ENCODE peak calls at places on chromosomes 13 and 19, in four cellular contexts. B, F, O and P are unnamed samples.

GRCh38 chr19:48637948-48638830 is 1.0 kb upstream of the DBP start:
- DNase-seq in B (peak), F (peak), O (peak), P (peak)

GRCh38 chr13:113421673-113422270 is 31.5 kb downstream of the ADPRHL1 start:
- DNase-seq in B (no peak), F (no peak), O (no peak), P (no peak)

GRCh38 chr13:114058051-114058867 is 74.2 kb downstream of the RASA3 start:
- DNase-seq in B (no peak), F (no peak), O (no peak), P (no peak)

GRCh38 chr19:52923782-52924593 is 760 bp upstream of the ZNF888 start:
- DNase-seq in B (no peak), F (peak), O (no peak), P (peak)

GRCh38 chr19:6736169-6736916 is 1.0 kb downstream of the GPR108 start:
- DNase-seq in B (peak), F (peak), O (peak), P (peak)

GRCh38 chr13:20566424-20566916 is 487 bp upstream of the IFT88 start:
- DNase-seq in B (peak), F (peak), O (no peak), P (no peak)

GRCh38 chr19:42121666-42122069 is 10.6 kb downstream of the POU2F2 start:
- DNase-seq in B (no peak), F (peak), O (peak), P (peak)

GRCh38 chr19:34241513-34242337 is 12.6 kb upstream of the GARRE1 start:
- DNase-seq in B (no peak), F (no peak), O (no peak), P (no peak)

GRCh38 chr13:35822666-35823065 is 308.5 kb downstream of the DCLK1 start:
- DNase-seq in B (no peak), F (no peak), O (no peak), P (no peak)

GRCh38 chr13:51956717-51957116 is 54.5 kb downstream of the ATP7B start:
- DNase-seq in B (no peak), F (no peak), O (no peak), P (no peak)

GRCh38 chr19:28999733-29000433 is 213.1 kb downstream of the UQCRFS1 start:
- DNase-seq in B (no peak), F (no peak), O (no peak), P (peak)

GRCh38 chr19:48398329-48399235 is 5.1 kb downstream of the GRIN2D start:
- DNase-seq in B (no peak), F (peak), O (peak), P (peak)

GRCh38 chr13:43755844-43756243 is 30.9 kb downstream of the ENOX1 start:
- DNase-seq in B (no peak), F (no peak), O (no peak), P (no peak)

GRCh38 chr19:7973883-7974282 is 30.4 kb upstream of the TIMM44 start:
- DNase-seq in B (peak), F (no peak), O (no peak), P (peak)

GRCh38 chr19:17488593-17489391 is 18.5 kb downstream of the SLC27A1 start:
- DNase-seq in B (no peak), F (peak), O (peak), P (peak)

GRCh38 chr13:22703601-22704209 is 477.1 kb upstream of the SGCG start:
- DNase-seq in B (no peak), F (no peak), O (no peak), P (no peak)

GRCh38 chr19:45825263-45825605 is 10.1 kb upstream of the RSPH6A start:
- DNase-seq in B (no peak), F (no peak), O (no peak), P (no peak)

GRCh38 chr13:74770361-74770760 is 636.2 kb upstream of the KLF12 start:
- DNase-seq in B (no peak), F (peak), O (no peak), P (no peak)